ENCODE peak calls at places on chromosomes 7 and 10, in five cellular contexts. L, C, K, O and H are unnamed samples.

GRCh38 chr10:31186225-31187010 is 132.6 kb upstream of the ZEB1 start:
- DNase-seq in L (peak), C (no peak), K (peak), O (peak), H (no peak)

GRCh38 chr7:68865351-68865885 is 732.9 kb upstream of the AUTS2 start:
- DNase-seq in L (no peak), C (no peak), K (peak), O (no peak), H (no peak)

GRCh38 chr7:46764100-46764941 is 817.6 kb downstream of the TNS3 start:
- DNase-seq in L (no peak), C (no peak), K (peak), O (peak), H (no peak)

GRCh38 chr7:51246258-51247245 is 70.1 kb downstream of the COBL start:
- DNase-seq in L (no peak), C (peak), K (no peak), O (no peak), H (peak)

GRCh38 chr10:89351402-89352038 is 23.7 kb downstream of the IFIT3 start:
- DNase-seq in L (no peak), C (no peak), K (peak), O (no peak), H (no peak)

GRCh38 chr7:7693881-7694280 is 24.5 kb downstream of the RPA3 start:
- DNase-seq in L (no peak), C (no peak), K (peak), O (peak), H (no peak)

GRCh38 chr7:19920200-19920599 is 146.8 kb upstream of the TMEM196 start:
- DNase-seq in L (no peak), C (no peak), K (peak), O (peak), H (no peak)

GRCh38 chr10:76939862-76940495 is 697.6 kb downstream of the KCNMA1 start:
- DNase-seq in L (no peak), C (no peak), K (no peak), O (no peak), H (no peak)

DNA sequence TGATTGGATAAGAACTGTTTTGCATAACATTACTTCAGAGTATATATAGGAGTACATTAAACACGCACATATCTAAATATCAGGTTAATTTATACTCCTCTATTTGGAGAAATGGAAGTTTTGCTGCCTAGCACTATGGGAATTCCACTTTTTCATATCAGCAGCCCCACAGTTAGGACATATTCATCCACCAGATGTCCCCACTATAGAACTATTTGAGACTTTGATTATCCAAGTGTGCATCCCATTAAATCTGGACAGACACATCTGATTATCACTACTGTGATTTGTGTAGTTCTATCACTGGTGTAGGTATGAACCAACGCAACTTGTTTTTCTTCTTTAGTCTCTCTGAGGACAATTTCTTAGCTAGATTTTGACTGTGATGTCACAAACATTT is 345.7 kb downstream of the THSD7A start:
- DNase-seq in L (no peak), C (no peak), K (peak), O (peak), H (no peak)
- TF ChIP-seq CTCF in L (no peak), C (no peak), K (peak), O (no peak), H (peak)

DNA sequence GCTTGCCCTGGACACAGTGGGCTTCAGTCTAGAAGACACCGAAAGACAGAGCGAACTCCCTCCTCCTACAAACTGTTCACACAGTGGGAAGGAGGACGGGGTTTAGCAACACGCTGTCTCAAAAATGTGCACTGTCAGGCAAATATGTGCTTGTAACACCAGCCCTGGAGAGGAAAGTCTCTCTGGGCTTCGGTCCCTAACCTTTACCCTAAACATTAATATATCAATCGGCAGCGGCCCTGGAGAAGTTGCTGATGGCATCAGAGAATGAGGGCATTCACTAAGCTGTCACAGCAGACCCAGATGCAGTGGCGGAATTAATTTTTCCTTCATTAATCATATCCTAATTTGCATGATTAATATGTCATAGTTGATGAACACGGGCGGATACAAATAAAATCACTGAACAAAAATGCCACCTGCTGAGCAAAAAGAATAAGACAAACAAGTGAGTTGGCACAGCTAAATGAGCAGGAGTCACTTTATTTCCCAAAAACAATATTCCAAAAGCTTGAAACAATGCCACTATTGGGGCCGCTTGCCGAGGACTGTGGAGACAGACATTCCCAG is 45.2 kb upstream of the INSIG1 start:
- DNase-seq in L (no peak), C (no peak), K (peak), O (no peak), H (no peak)
- TF ChIP-seq CTCF in L (no peak), C (no peak), K (no peak), O (no peak), H (no peak)

DNA sequence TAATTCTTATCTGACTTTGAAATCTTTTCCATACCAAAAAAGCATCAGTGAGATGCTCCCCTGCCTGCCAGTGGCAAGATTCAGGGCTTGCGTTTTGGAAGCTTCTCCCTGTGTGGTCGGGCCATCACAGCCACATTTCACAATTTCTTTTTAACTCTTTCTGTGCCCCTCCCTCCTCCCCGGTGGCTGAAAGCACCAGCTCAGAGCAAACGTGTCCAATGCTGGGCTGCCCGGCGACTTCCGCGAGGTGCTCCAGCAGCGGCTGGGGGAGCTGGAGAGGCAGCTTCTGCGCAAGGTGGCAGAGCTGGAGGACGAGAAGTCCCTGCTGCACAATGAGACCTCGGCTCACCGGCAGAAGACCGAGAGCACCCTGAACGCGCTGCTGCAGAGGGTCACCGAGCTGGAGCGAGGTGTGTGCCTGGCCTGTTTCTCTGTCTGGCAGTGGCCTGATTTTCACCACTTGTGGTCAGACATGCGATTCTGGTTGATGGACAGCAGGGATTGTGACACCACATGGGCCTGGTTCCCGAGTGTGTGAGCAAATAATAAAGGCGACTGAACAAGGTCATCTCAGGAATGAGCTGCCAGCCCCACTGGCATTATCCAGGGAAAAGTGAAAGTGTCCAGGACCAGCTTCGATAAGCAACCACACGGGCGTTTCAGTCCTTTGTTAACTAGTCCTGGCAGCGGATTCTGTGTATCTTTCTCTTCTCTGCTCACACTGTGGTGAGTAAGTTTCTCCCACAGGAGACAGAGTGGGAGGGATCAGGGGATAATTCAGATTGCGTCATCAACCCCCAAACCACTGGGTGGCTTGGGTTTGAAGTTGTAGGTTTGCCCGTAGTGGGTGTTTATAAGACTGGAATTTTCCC is 2.6 kb downstream of the NPTX2 start:
- DNase-seq in L (peak), C (no peak), K (peak), O (peak), H (no peak)
- TF ChIP-seq CTCF in L (peak), C (no peak), K (no peak), O (no peak), H (no peak)

GRCh38 chr7:83646027-83646426 is 2.9 kb downstream of the SEMA3E start:
- DNase-seq in L (no peak), C (no peak), K (no peak), O (no peak), H (no peak)

GRCh38 chr7:83652481-83652880 is 3.5 kb upstream of the SEMA3E start:
- DNase-seq in L (no peak), C (no peak), K (no peak), O (no peak), H (no peak)

GRCh38 chr7:83643754-83644153 is 5.2 kb downstream of the SEMA3E start:
- DNase-seq in L (no peak), C (no peak), K (no peak), O (no peak), H (no peak)

GRCh38 chr7:83649701-83650100 is 762 bp upstream of the SEMA3E start:
- DNase-seq in L (no peak), C (no peak), K (no peak), O (no peak), H (no peak)

DNA sequence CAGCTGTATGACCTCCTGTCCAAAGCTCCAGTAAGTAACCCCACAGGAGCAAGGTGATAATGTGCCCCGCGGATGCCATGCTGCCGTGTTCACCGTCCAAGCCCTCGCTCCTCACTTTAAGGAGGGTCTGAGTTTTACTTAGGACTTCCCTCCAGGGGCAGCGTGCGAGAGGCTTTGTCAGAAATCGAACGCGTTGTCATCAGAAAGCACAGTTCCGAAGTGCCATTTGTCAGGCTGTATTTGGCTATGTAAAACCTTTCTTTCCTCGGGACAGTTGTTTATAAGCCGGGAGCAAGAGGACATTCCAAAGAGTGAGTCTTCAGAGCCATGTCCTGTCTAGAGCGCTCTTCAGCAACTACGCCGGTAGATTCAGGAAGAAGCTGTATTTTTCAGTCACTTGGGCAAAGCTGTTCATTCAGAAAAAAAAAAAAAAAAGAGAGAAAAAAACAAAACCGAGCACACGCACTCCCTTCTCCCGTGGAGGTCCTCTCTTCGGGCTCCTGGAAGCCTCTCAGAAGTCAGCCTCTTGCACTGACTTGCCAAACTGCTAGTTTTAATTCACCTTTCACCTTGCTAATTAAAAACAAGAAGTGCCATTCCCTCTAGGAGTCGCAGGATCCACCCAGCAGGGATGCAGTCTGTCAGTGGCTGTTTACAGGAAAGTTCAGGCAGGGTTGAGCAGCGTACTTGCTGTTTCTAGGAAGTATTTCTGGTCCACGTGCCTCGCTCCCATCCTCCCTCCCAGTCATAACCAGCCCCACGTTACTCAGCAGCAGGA is at the start of gene SEMA3E:
- DNase-seq in L (peak), C (no peak), K (peak), O (peak), H (no peak)
- TF ChIP-seq CTCF in L (peak), C (no peak), K (no peak), O (no peak), H (peak)

GRCh38 chr10:92822964-92823363 is 25.4 kb upstream of the EXOC6 start:
- DNase-seq in L (no peak), C (no peak), K (peak), O (peak), H (no peak)
- TF ChIP-seq CTCF in L (peak), C (peak), K (peak), O (no peak), H (peak)